ENCODE peak calls at places on chromosomes 13 and 19, in eight cellular contexts. A is fibroblast of pulmonary artery; E is heart left ventricle; R is pancreas; T is psoas muscle; C is left ventricle myocardium inferior; D is CD8-positive, alpha-beta T cell; F is foreskin fibroblast. J is an unnamed sample.

GRCh38 chr19:49136771-49137171 is 17.4 kb downstream of the PPFIA3 start:
- DNase-seq in F (no peak), D (no peak), T (no peak), E (peak), C (peak), A (peak), R (peak), J (no peak)

GRCh38 chr13:98105929-98106336 is 37.0 kb upstream of the FARP1 start:
- DNase-seq in A (peak), C (peak), T (no peak), F (peak), E (peak), D (no peak), R (no peak), J (peak)

GRCh38 chr13:73625562-73626339 is 508.5 kb downstream of the KLF12 start:
- DNase-seq in D (peak), R (no peak), E (no peak), T (no peak), A (no peak), F (no peak), C (no peak), J (no peak)

GRCh38 chr13:100063906-100064305 is 25.0 kb upstream of the PCCA start:
- DNase-seq in E (no peak), F (no peak), T (no peak), A (no peak), D (no peak), R (no peak), C (no peak), J (no peak)

GRCh38 chr13:107847406-107847805 is 367.9 kb downstream of the LIG4 start:
- DNase-seq in C (no peak), R (no peak), T (no peak), D (no peak), F (no peak), E (no peak), A (peak), J (no peak)

GRCh38 chr13:112066624-112067004 is 335 bp upstream of the SOX1 start:
- DNase-seq in R (no peak), E (peak), F (peak), T (peak), A (peak), D (peak), C (peak), J (no peak)

GRCh38 chr13:48505597-48506091 is 27.2 kb downstream of the RCBTB2 start:
- DNase-seq in D (peak), T (no peak), E (peak), C (no peak), A (no peak), R (no peak), F (peak), J (peak)

GRCh38 chr13:98839826-98840769 is 87.6 kb upstream of the SLC15A1 start:
- DNase-seq in E (peak), R (peak), A (peak), F (peak), C (peak), D (no peak), T (peak), J (peak)

GRCh38 chr19:38362076-38362945 is 12.1 kb upstream of the PSMD8 start:
- DNase-seq in E (peak), A (peak), F (peak), T (peak), R (peak), C (peak), D (peak), J (peak)

GRCh38 chr13:88586263-88586662 is 915.1 kb downstream of the SLITRK5 start:
- DNase-seq in E (no peak), T (no peak), R (no peak), F (no peak), A (no peak), C (no peak), D (no peak), J (no peak)

GRCh38 chr13:73325351-73326214 is 266.8 kb downstream of the KLF5 start:
- DNase-seq in A (no peak), F (peak), R (no peak), E (no peak), T (no peak), C (no peak), D (no peak), J (no peak)

GRCh38 chr19:8569066-8569761 is 8.0 kb downstream of the MYO1F start:
- DNase-seq in D (peak), T (no peak), F (peak), C (peak), R (no peak), A (peak), E (peak), J (no peak)

GRCh38 chr19:911197-912033 is 1.6 kb downstream of the R3HDM4 start:
- DNase-seq in F (no peak), E (no peak), C (no peak), D (peak), R (peak), T (no peak), A (no peak), J (no peak)

GRCh38 chr19:9709305-9709704 is 34.4 kb upstream of the ZNF562 start:
- DNase-seq in T (no peak), A (no peak), E (no peak), R (no peak), F (no peak), C (no peak), D (no peak), J (no peak)

GRCh38 chr19:33465371-33465770 is 56.2 kb downstream of the PEPD start:
- DNase-seq in E (no peak), C (no peak), A (no peak), D (no peak), R (peak), T (no peak), F (no peak), J (no peak)

GRCh38 chr19:752652-753517 is 2.0 kb downstream of the MISP start:
- DNase-seq in E (no peak), A (peak), R (peak), D (no peak), C (no peak), T (peak), F (peak), J (peak)

GRCh38 chr19:32570081-32570785 is 10.8 kb upstream of the PDCD5 start:
- DNase-seq in D (peak), F (peak), R (no peak), C (no peak), A (peak), T (peak), E (peak), J (peak)

GRCh38 chr19:42323852-42324654 is 1.4 kb upstream of the MEGF8 start:
- DNase-seq in D (no peak), A (no peak), C (no peak), F (peak), R (peak), T (no peak), E (no peak), J (no peak)

GRCh38 chr19:33175886-33176669 is 18.1 kb upstream of the LRP3 start:
- DNase-seq in F (peak), E (no peak), D (peak), R (no peak), C (no peak), T (peak), A (peak), J (no peak)

GRCh38 chr13:74061939-74062595 is 72.1 kb downstream of the KLF12 start:
- DNase-seq in D (peak), F (peak), R (no peak), A (peak), E (no peak), T (no peak), C (no peak), J (no peak)

GRCh38 chr13:111573801-111574200 is 253.4 kb downstream of the TEX29 start:
- DNase-seq in E (no peak), A (no peak), D (no peak), F (no peak), T (no peak), C (no peak), R (no peak), J (no peak)

GRCh38 chr13:25319781-25320180 is 18.4 kb downstream of the NUP58 start:
- DNase-seq in R (no peak), C (no peak), E (no peak), A (peak), F (peak), T (no peak), D (no peak), J (no peak)

GRCh38 chr19:49857834-49858590 is 7.1 kb downstream of the PTOV1 start:
- DNase-seq in R (peak), D (no peak), T (peak), C (no peak), F (no peak), A (no peak), E (no peak), J (no peak)

GRCh38 chr19:873084-874019 is 13.9 kb downstream of the CFD start:
- DNase-seq in E (no peak), F (peak), A (peak), C (no peak), D (peak), T (peak), R (peak), J (no peak)

GRCh38 chr13:113584205-113584869 is at the start of gene TFDP1:
- DNase-seq in T (peak), D (peak), C (peak), F (peak), A (peak), R (peak), E (peak), J (peak)

GRCh38 chr13:30009411-30009810 is 159.0 kb upstream of the UBL3 start:
- DNase-seq in E (no peak), F (no peak), R (no peak), C (no peak), D (no peak), T (no peak), A (no peak), J (no peak)

GRCh38 chr19:21474671-21475181 is 30.7 kb upstream of the ZNF429 start:
- DNase-seq in C (peak), A (peak), E (peak), F (peak), R (peak), D (peak), T (peak), J (peak)

GRCh38 chr19:34274827-34275625 is 20.7 kb downstream of the GARRE1 start:
- DNase-seq in T (no peak), C (no peak), D (no peak), A (peak), E (no peak), R (no peak), F (peak), J (no peak)

GRCh38 chr13:73687087-73687486 is 447.1 kb downstream of the KLF12 start:
- DNase-seq in C (no peak), E (no peak), T (no peak), D (no peak), F (no peak), A (peak), R (no peak), J (no peak)

GRCh38 chr19:29560313-29561075 is 34.7 kb downstream of the VSTM2B start:
- DNase-seq in F (no peak), E (no peak), T (no peak), A (no peak), C (no peak), D (no peak), R (no peak), J (no peak)

GRCh38 chr19:13849991-13850909 is 26.7 kb upstream of the NANOS3 start:
- DNase-seq in T (peak), A (peak), C (peak), D (peak), R (peak), F (peak), E (peak), J (peak)

GRCh38 chr19:12834418-12834943 is at the start of gene RTBDN:
- DNase-seq in C (no peak), F (no peak), A (no peak), D (no peak), R (no peak), E (no peak), T (peak), J (no peak)

GRCh38 chr13:79782541-79783216 is 301.7 kb downstream of the NDFIP2 start:
- DNase-seq in F (peak), R (peak), A (peak), C (peak), D (no peak), E (peak), T (no peak), J (peak)

GRCh38 chr19:54124393-54124792 is 8.8 kb downstream of the PRPF31 start:
- DNase-seq in R (peak), C (no peak), T (no peak), D (no peak), A (no peak), E (no peak), F (no peak), J (no peak)

GRCh38 chr19:35555301-35556005 is 8.0 kb downstream of the ATP4A start:
- DNase-seq in R (peak), D (no peak), F (peak), C (no peak), E (no peak), A (peak), T (no peak), J (no peak)

GRCh38 chr13:78147905-78148304 is 229.3 kb upstream of the EDNRB start:
- DNase-seq in D (no peak), C (no peak), A (peak), T (no peak), F (peak), R (no peak), E (no peak), J (no peak)

GRCh38 chr19:40567040-40567749 is 9.5 kb upstream of the SHKBP1 start:
- DNase-seq in F (peak), T (no peak), R (no peak), D (no peak), C (no peak), E (no peak), A (no peak), J (no peak)

GRCh38 chr19:40571831-40572495 is 4.7 kb upstream of the SHKBP1 start:
- DNase-seq in D (no peak), A (no peak), C (no peak), E (no peak), T (no peak), F (no peak), R (no peak), J (no peak)

GRCh38 chr19:40567750-40568494 is 8.8 kb upstream of the SHKBP1 start:
- DNase-seq in A (no peak), C (no peak), R (peak), E (no peak), F (peak), T (no peak), D (no peak), J (no peak)

GRCh38 chr19:40571005-40571318 is 5.7 kb upstream of the SHKBP1 start:
- DNase-seq in A (no peak), T (no peak), F (no peak), R (no peak), E (no peak), D (no peak), C (no peak), J (no peak)

GRCh38 chr19:40570313-40571004 is 6.2 kb upstream of the SHKBP1 start:
- DNase-seq in T (peak), R (peak), A (peak), E (peak), C (peak), D (peak), F (peak), J (peak)
- H3K4me3 ChIP-seq in T (peak), R (peak), A (peak), E (peak), C (peak), D (peak), F (peak), J (peak)

GRCh38 chr19:3094638-3095374 is 644 bp downstream of the GNA11 start:
- DNase-seq in E (no peak), F (peak), R (peak), A (peak), D (no peak), C (no peak), T (peak), J (no peak)

GRCh38 chr19:3097442-3097871 is 3.3 kb downstream of the GNA11 start:
- DNase-seq in A (no peak), T (peak), E (no peak), C (no peak), D (no peak), R (peak), F (no peak), J (no peak)

GRCh38 chr19:3095375-3096191 is 1.4 kb downstream of the GNA11 start:
- DNase-seq in D (peak), A (no peak), C (no peak), F (peak), R (peak), E (no peak), T (peak), J (no peak)

GRCh38 chr19:3096902-3097326 is 2.8 kb downstream of the GNA11 start:
- DNase-seq in E (no peak), C (no peak), T (no peak), R (peak), D (no peak), A (no peak), F (no peak), J (no peak)

DNA sequence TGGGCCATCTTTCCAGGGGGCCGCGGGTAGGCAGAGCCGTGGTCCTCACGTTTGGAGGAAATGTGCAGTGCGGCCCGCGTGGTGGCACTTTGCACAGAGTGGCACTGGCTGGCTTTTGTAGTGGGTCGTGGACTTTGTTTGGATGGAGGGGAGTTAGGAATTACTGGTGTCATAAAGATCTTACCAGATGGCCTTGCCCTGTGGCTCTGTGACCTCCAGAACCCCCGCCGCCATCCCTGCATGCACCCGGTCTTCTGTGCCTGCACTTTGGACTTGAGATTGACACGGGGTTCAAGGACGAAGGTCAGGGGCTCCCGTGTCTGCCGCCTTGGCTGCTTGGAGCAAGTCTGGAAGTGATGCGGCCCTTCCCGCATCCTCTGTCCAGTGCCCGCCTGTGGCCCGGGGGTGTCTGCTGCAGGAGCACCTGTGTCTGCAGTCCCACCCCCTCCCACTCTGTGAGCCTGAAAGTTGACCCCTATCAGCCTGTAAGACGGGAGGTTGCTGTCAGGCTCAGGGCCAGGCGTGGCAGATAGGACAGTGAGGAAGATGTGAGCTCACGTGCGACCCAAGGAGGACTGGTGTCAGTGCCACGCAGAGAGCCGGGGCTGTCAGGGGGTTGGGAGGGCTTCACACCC is 2.2 kb downstream of the GNA11 start:
- DNase-seq in D (no peak), A (no peak), E (no peak), F (no peak), T (peak), R (peak), C (no peak), J (no peak)
- H3K4me3 ChIP-seq in D (no peak), A (peak), E (peak), F (peak), T (peak), R (peak), C (peak), J (peak)

DNA sequence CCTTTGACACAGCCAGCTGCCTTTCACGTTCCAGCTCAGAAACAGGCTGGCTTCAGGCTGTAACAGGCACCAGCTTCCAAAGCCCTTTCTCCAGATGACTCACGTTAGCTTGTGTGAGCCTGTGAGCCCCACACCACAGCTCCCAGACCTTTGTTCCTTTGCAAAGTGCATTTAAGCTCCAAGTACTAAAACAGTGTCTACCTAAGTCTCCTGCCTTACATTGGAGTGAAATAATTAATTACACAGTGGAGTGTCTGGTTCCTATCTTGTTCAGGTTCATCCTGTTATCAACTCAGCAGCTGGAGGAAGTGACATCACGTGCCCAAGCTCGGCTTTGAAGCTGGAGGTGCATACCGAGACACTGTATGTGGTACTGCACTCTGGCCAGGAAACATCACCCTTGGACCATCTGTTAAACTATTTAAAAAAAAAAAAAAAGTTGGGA is 475.8 kb downstream of the FOXO1 start:
- DNase-seq in E (peak), A (peak), F (peak), T (no peak), R (no peak), C (no peak), D (peak), J (peak)
- H3K4me3 ChIP-seq in E (no peak), A (no peak), F (no peak), T (no peak), R (no peak), C (no peak), D (no peak), J (no peak)

GRCh38 chr19:19162495-19162894 is 7.6 kb downstream of the MEF2B start:
- DNase-seq in D (no peak), E (no peak), C (no peak), A (no peak), R (no peak), F (no peak), T (no peak), J (no peak)
- H3K4me3 ChIP-seq in D (no peak), E (no peak), C (no peak), A (no peak), R (no peak), F (no peak), T (no peak), J (no peak)

DNA sequence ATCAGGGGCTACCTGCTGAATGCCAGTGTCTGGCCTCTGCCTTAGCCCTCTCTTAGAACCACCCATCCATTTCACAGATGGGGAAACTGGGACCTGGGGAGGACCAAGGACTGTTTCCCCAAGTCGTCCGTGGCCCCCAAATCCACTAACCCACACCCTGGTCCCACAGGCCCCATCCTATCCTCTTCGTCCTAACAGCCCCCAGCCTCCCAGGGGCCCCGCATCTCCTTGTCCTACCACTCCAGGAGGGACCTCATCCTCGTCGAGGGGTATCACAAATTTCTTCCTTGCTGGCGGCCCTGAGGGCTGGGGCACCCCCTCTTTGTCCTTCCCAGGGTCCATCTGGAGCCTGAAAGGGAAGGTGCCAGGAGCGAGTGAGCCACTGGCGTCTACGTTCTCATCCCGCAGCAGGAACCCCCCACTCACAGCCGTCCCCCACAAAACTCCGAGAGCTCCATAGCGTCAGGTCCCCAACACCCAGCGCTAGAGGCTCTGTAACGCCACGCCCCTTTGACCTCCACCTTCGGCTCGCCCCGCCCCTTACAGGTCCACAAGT is 606 bp downstream of the ERCC1 start:
- DNase-seq in C (no peak), D (peak), T (no peak), R (no peak), A (no peak), E (no peak), F (no peak), J (no peak)
- H3K4me3 ChIP-seq in C (peak), D (peak), T (peak), R (peak), A (peak), E (peak), F (peak), J (peak)